ENCODE peak calls at places on chromosomes 3 and 15, in four cellular contexts. O is Kasumi-1, V is AG08395, W is progenitor cell of endocrine pancreas. C is an unnamed sample.

GRCh38 chr15:85865070-85865684 is 70.5 kb upstream of the KLHL25 start:
- DNase-seq in O (peak), V (peak), W (peak), C (no peak)

GRCh38 chr3:86653801-86654200 is 337.1 kb downstream of the VGLL3 start:
- DNase-seq in O (no peak), V (no peak), W (no peak), C (no peak)

GRCh38 chr3:155233213-155233612 is 60.3 kb downstream of the STRIT1 start:
- DNase-seq in O (no peak), V (peak), W (no peak), C (no peak)

GRCh38 chr15:98663045-98663444 is 14.7 kb downstream of the IGF1R start:
- DNase-seq in O (no peak), V (no peak), W (no peak), C (no peak)

GRCh38 chr3:30437172-30437571 is 169.2 kb upstream of the TGFBR2 start:
- DNase-seq in O (no peak), V (no peak), W (no peak), C (no peak)

GRCh38 chr3:138916824-138917223 is 30.1 kb downstream of the FOXL2 start:
- DNase-seq in O (no peak), V (no peak), W (no peak), C (no peak)

GRCh38 chr3:30680789-30681188 is 74.4 kb downstream of the TGFBR2 start:
- DNase-seq in O (no peak), V (peak), W (no peak), C (no peak)

GRCh38 chr3:48918388-48919214 is at the start of gene ARIH2:
- DNase-seq in O (peak), V (peak), W (peak), C (peak)

GRCh38 chr15:31169558-31169957 is 68.0 kb upstream of the TRPM1 start:
- DNase-seq in O (no peak), V (no peak), W (no peak), C (no peak)